ENCODE peak calls at places on chromosomes 3 and 15, in ten cellular contexts. One of them, this sample, is unnamed.

GRCh38 chr3:159130108-159130507 is 328.3 kb downstream of the MFSD1 start:
- DNase-seq in tibial artery: no peak
- DNase-seq in body of pancreas: peak; percentile 10
- DNase-seq in K562: no peak
- DNase-seq in dorsolateral prefrontal cortex: no peak
- DNase-seq in colonic mucosa: peak; percentile 60
- DNase-seq in A673: peak; percentile 11
- DNase-seq in testis: peak; percentile 46
- DNase-seq in heart right ventricle: no peak
- DNase-seq in PC-3: peak; percentile 52
- DNase-seq in this sample: no peak

GRCh38 chr3:172024679-172025078 is 14.7 kb upstream of the FNDC3B start:
- DNase-seq in tibial artery: no peak
- DNase-seq in body of pancreas: no peak
- DNase-seq in K562: no peak
- DNase-seq in dorsolateral prefrontal cortex: no peak
- DNase-seq in colonic mucosa: no peak
- DNase-seq in A673: no peak
- DNase-seq in testis: no peak
- DNase-seq in heart right ventricle: no peak
- DNase-seq in PC-3: no peak
- DNase-seq in this sample: no peak

GRCh38 chr3:148289159-148289558 is 408.5 kb upstream of the AGTR1 start:
- DNase-seq in tibial artery: no peak
- DNase-seq in body of pancreas: no peak
- DNase-seq in K562: no peak
- DNase-seq in dorsolateral prefrontal cortex: no peak
- DNase-seq in colonic mucosa: no peak
- DNase-seq in A673: no peak
- DNase-seq in testis: no peak
- DNase-seq in heart right ventricle: no peak
- DNase-seq in PC-3: no peak
- DNase-seq in this sample: no peak

GRCh38 chr3:120680193-120680894 is 1.7 kb downstream of the HGD start:
- DNase-seq in tibial artery: no peak
- DNase-seq in body of pancreas: no peak
- DNase-seq in K562: no peak
- DNase-seq in dorsolateral prefrontal cortex: no peak
- DNase-seq in colonic mucosa: no peak
- DNase-seq in A673: no peak
- DNase-seq in testis: no peak
- DNase-seq in heart right ventricle: no peak
- DNase-seq in PC-3: no peak
- DNase-seq in this sample: no peak

GRCh38 chr3:88003115-88003755 is 55.6 kb downstream of the CGGBP1 start:
- DNase-seq in tibial artery: no peak
- DNase-seq in body of pancreas: no peak
- DNase-seq in K562: peak; percentile 12
- DNase-seq in dorsolateral prefrontal cortex: no peak
- DNase-seq in colonic mucosa: peak; percentile 26
- DNase-seq in A673: peak; percentile 87
- DNase-seq in testis: no peak
- DNase-seq in heart right ventricle: no peak
- DNase-seq in PC-3: peak; percentile 77
- DNase-seq in this sample: no peak

GRCh38 chr3:23915537-23916108 is 1.2 kb downstream of the NKIRAS1 start:
- DNase-seq in tibial artery: no peak
- DNase-seq in body of pancreas: no peak
- DNase-seq in K562: no peak
- DNase-seq in dorsolateral prefrontal cortex: no peak
- DNase-seq in colonic mucosa: no peak
- DNase-seq in A673: peak; percentile 66
- DNase-seq in testis: peak; percentile 41
- DNase-seq in heart right ventricle: no peak
- DNase-seq in PC-3: no peak
- DNase-seq in this sample: no peak

GRCh38 chr3:37075955-37076354 is 82.6 kb downstream of the MLH1 start:
- DNase-seq in tibial artery: no peak
- DNase-seq in body of pancreas: no peak
- DNase-seq in K562: no peak
- DNase-seq in dorsolateral prefrontal cortex: no peak
- DNase-seq in colonic mucosa: no peak
- DNase-seq in A673: no peak
- DNase-seq in testis: no peak
- DNase-seq in heart right ventricle: no peak
- DNase-seq in PC-3: no peak
- DNase-seq in this sample: no peak

GRCh38 chr3:182597621-182598041 is 195.7 kb upstream of the ATP11B start:
- DNase-seq in tibial artery: no peak
- DNase-seq in body of pancreas: no peak
- DNase-seq in K562: no peak
- DNase-seq in dorsolateral prefrontal cortex: no peak
- DNase-seq in colonic mucosa: no peak
- DNase-seq in A673: no peak
- DNase-seq in testis: no peak
- DNase-seq in heart right ventricle: no peak
- DNase-seq in PC-3: peak; percentile 92
- DNase-seq in this sample: no peak

GRCh38 chr3:170622369-170623159 is 36.7 kb upstream of the SLC7A14 start:
- DNase-seq in tibial artery: no peak
- DNase-seq in body of pancreas: no peak
- DNase-seq in K562: peak; percentile 20
- DNase-seq in dorsolateral prefrontal cortex: peak; percentile 41
- DNase-seq in colonic mucosa: peak; percentile 28
- DNase-seq in A673: peak; percentile 91
- DNase-seq in testis: no peak
- DNase-seq in heart right ventricle: peak; percentile 59
- DNase-seq in PC-3: no peak
- DNase-seq in this sample: no peak

GRCh38 chr3:63763156-63763555 is 55.9 kb upstream of the C3orf49 start:
- DNase-seq in tibial artery: no peak
- DNase-seq in body of pancreas: no peak
- DNase-seq in K562: no peak
- DNase-seq in dorsolateral prefrontal cortex: no peak
- DNase-seq in colonic mucosa: no peak
- DNase-seq in A673: peak; percentile 56
- DNase-seq in testis: no peak
- DNase-seq in heart right ventricle: no peak
- DNase-seq in PC-3: no peak
- DNase-seq in this sample: no peak

GRCh38 chr3:59812778-59813558 is 763.1 kb upstream of the CFAP20DC start:
- DNase-seq in tibial artery: no peak
- DNase-seq in body of pancreas: no peak
- DNase-seq in K562: no peak
- DNase-seq in dorsolateral prefrontal cortex: no peak
- DNase-seq in colonic mucosa: no peak
- DNase-seq in A673: no peak
- DNase-seq in testis: no peak
- DNase-seq in heart right ventricle: no peak
- DNase-seq in PC-3: no peak
- DNase-seq in this sample: no peak

GRCh38 chr15:93073465-93073952 is 15.5 kb downstream of the RGMA start:
- DNase-seq in tibial artery: no peak
- DNase-seq in body of pancreas: peak; percentile 26
- DNase-seq in K562: no peak
- DNase-seq in dorsolateral prefrontal cortex: no peak
- DNase-seq in colonic mucosa: no peak
- DNase-seq in A673: no peak
- DNase-seq in testis: peak; percentile 31
- DNase-seq in heart right ventricle: no peak
- DNase-seq in PC-3: no peak
- DNase-seq in this sample: no peak

GRCh38 chr3:115704661-115705338 is 81.5 kb downstream of the GAP43 start:
- DNase-seq in tibial artery: no peak
- DNase-seq in body of pancreas: peak; percentile 5
- DNase-seq in K562: no peak
- DNase-seq in dorsolateral prefrontal cortex: no peak
- DNase-seq in colonic mucosa: no peak
- DNase-seq in A673: no peak
- DNase-seq in testis: no peak
- DNase-seq in heart right ventricle: no peak
- DNase-seq in PC-3: peak; percentile 15
- DNase-seq in this sample: no peak

GRCh38 chr3:58564456-58565160 is 12.6 kb downstream of the FAM107A start:
- DNase-seq in tibial artery: no peak
- DNase-seq in body of pancreas: no peak
- DNase-seq in K562: no peak
- DNase-seq in dorsolateral prefrontal cortex: no peak
- DNase-seq in colonic mucosa: peak; percentile 48
- DNase-seq in A673: no peak
- DNase-seq in testis: no peak
- DNase-seq in heart right ventricle: no peak
- DNase-seq in PC-3: peak; percentile 96
- DNase-seq in this sample: no peak

GRCh38 chr3:173911446-173911845 is 513.9 kb downstream of the NLGN1 start:
- DNase-seq in tibial artery: no peak
- DNase-seq in body of pancreas: no peak
- DNase-seq in K562: no peak
- DNase-seq in dorsolateral prefrontal cortex: no peak
- DNase-seq in colonic mucosa: no peak
- DNase-seq in A673: no peak
- DNase-seq in testis: no peak
- DNase-seq in heart right ventricle: no peak
- DNase-seq in PC-3: no peak
- DNase-seq in this sample: no peak

GRCh38 chr3:141981084-141981483 is 104.6 kb downstream of the ATP1B3 start:
- DNase-seq in tibial artery: no peak
- DNase-seq in body of pancreas: no peak
- DNase-seq in K562: no peak
- DNase-seq in dorsolateral prefrontal cortex: no peak
- DNase-seq in colonic mucosa: no peak
- DNase-seq in A673: no peak
- DNase-seq in testis: no peak
- DNase-seq in heart right ventricle: no peak
- DNase-seq in PC-3: peak; percentile 55
- DNase-seq in this sample: no peak

GRCh38 chr3:127606981-127607595 is 8.9 kb downstream of the MCM2 start:
- DNase-seq in tibial artery: no peak
- DNase-seq in body of pancreas: no peak
- DNase-seq in K562: no peak
- DNase-seq in dorsolateral prefrontal cortex: no peak
- DNase-seq in colonic mucosa: no peak
- DNase-seq in A673: no peak
- DNase-seq in testis: no peak
- DNase-seq in heart right ventricle: no peak
- DNase-seq in PC-3: peak; percentile 23
- DNase-seq in this sample: no peak

GRCh38 chr15:46815765-46816164 is 901.5 kb upstream of the SEMA6D start:
- DNase-seq in tibial artery: no peak
- DNase-seq in body of pancreas: peak; percentile 46
- DNase-seq in K562: no peak
- DNase-seq in dorsolateral prefrontal cortex: no peak
- DNase-seq in colonic mucosa: no peak
- DNase-seq in A673: no peak
- DNase-seq in testis: peak; percentile 33
- DNase-seq in heart right ventricle: peak; percentile 16
- DNase-seq in PC-3: no peak
- DNase-seq in this sample: no peak

GRCh38 chr3:50112462-50112861 is 23.7 kb downstream of the RBM5 start:
- DNase-seq in tibial artery: no peak
- DNase-seq in body of pancreas: peak; percentile 36
- DNase-seq in K562: no peak
- DNase-seq in dorsolateral prefrontal cortex: no peak
- DNase-seq in colonic mucosa: no peak
- DNase-seq in A673: no peak
- DNase-seq in testis: no peak
- DNase-seq in heart right ventricle: no peak
- DNase-seq in PC-3: no peak
- DNase-seq in this sample: no peak

GRCh38 chr3:42442640-42443039 is 32.2 kb upstream of the LYZL4 start:
- DNase-seq in tibial artery: no peak
- DNase-seq in body of pancreas: no peak
- DNase-seq in K562: no peak
- DNase-seq in dorsolateral prefrontal cortex: no peak
- DNase-seq in colonic mucosa: no peak
- DNase-seq in A673: no peak
- DNase-seq in testis: no peak
- DNase-seq in heart right ventricle: no peak
- DNase-seq in PC-3: peak; percentile 25
- DNase-seq in this sample: no peak
- TF ChIP-seq CTCF in tibial artery: no peak
- TF ChIP-seq CTCF in body of pancreas: no peak
- TF ChIP-seq CTCF in K562: peak; percentile 40
- TF ChIP-seq CTCF in dorsolateral prefrontal cortex: no peak
- TF ChIP-seq CTCF in colonic mucosa: no peak
- TF ChIP-seq CTCF in A673: no peak
- TF ChIP-seq CTCF in testis: no peak
- TF ChIP-seq CTCF in heart right ventricle: no peak
- TF ChIP-seq CTCF in PC-3: peak; percentile 47
- TF ChIP-seq CTCF in this sample: no peak

DNA sequence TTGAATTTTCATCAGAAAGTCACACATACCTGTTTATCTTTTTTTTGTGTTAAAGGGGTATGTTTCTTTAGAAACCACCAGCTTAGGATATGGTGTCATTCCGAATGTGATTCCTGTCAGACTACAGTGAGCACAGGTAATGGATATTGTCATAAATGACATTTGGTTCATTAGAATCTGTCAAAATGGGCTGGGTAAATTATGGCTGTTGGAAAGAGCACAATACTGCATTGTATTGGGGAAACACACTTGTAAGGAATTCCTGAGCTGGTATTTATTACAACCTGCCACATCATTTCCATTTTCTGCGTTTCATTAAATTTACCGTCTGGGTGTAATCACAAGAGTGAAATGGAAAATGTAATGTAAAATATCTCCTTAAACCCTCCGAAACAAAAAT is 78.8 kb downstream of the ADAMTSL3 start:
- DNase-seq in tibial artery: no peak
- DNase-seq in body of pancreas: no peak
- DNase-seq in K562: no peak
- DNase-seq in dorsolateral prefrontal cortex: no peak
- DNase-seq in colonic mucosa: no peak
- DNase-seq in A673: no peak
- DNase-seq in testis: no peak
- DNase-seq in heart right ventricle: no peak
- DNase-seq in PC-3: no peak
- DNase-seq in this sample: no peak
- H3K27ac ChIP-seq in tibial artery: no peak overlapping the region
- H3K27ac ChIP-seq in body of pancreas: peak overlapping the region; percentile 66
- H3K27ac ChIP-seq in K562: no peak overlapping the region
- H3K27ac ChIP-seq in dorsolateral prefrontal cortex: no peak overlapping the region
- H3K27ac ChIP-seq in colonic mucosa: no peak overlapping the region
- H3K27ac ChIP-seq in A673: no peak overlapping the region
- H3K27ac ChIP-seq in testis: no peak overlapping the region
- H3K27ac ChIP-seq in heart right ventricle: no peak overlapping the region
- H3K27ac ChIP-seq in PC-3: peak overlapping the region; percentile 83
- H3K27ac ChIP-seq in this sample: no peak overlapping the region

GRCh38 chr3:177934001-177934891 is 602.0 kb upstream of the KCNMB2 start:
- DNase-seq in tibial artery: no peak
- DNase-seq in body of pancreas: no peak
- DNase-seq in K562: no peak
- DNase-seq in dorsolateral prefrontal cortex: no peak
- DNase-seq in colonic mucosa: no peak
- DNase-seq in A673: no peak
- DNase-seq in testis: peak; percentile 28
- DNase-seq in heart right ventricle: no peak
- DNase-seq in PC-3: peak; percentile 21
- DNase-seq in this sample: no peak
- H3K4me3 ChIP-seq in tibial artery: no peak overlapping the region
- H3K4me3 ChIP-seq in body of pancreas: no peak overlapping the region
- H3K4me3 ChIP-seq in K562: no peak overlapping the region
- H3K4me3 ChIP-seq in dorsolateral prefrontal cortex: no peak overlapping the region
- H3K4me3 ChIP-seq in colonic mucosa: no peak overlapping the region
- H3K4me3 ChIP-seq in A673: no peak overlapping the region
- H3K4me3 ChIP-seq in testis: no peak overlapping the region
- H3K4me3 ChIP-seq in heart right ventricle: no peak overlapping the region
- H3K4me3 ChIP-seq in PC-3: no peak overlapping the region
- H3K4me3 ChIP-seq in this sample: no peak overlapping the region

GRCh38 chr3:99114565-99115291 is 213.2 kb upstream of the DCBLD2 start:
- DNase-seq in tibial artery: no peak
- DNase-seq in body of pancreas: no peak
- DNase-seq in K562: no peak
- DNase-seq in dorsolateral prefrontal cortex: no peak
- DNase-seq in colonic mucosa: no peak
- DNase-seq in A673: peak; percentile 60
- DNase-seq in testis: peak; percentile 29
- DNase-seq in heart right ventricle: no peak
- DNase-seq in PC-3: peak; percentile 72
- DNase-seq in this sample: no peak
- TF ChIP-seq CTCF in tibial artery: no peak
- TF ChIP-seq CTCF in body of pancreas: no peak
- TF ChIP-seq CTCF in K562: peak; percentile 32
- TF ChIP-seq CTCF in dorsolateral prefrontal cortex: no peak
- TF ChIP-seq CTCF in colonic mucosa: no peak
- TF ChIP-seq CTCF in A673: peak; percentile 63
- TF ChIP-seq CTCF in testis: no peak
- TF ChIP-seq CTCF in heart right ventricle: no peak
- TF ChIP-seq CTCF in PC-3: peak; percentile 94
- TF ChIP-seq CTCF in this sample: no peak